ENCODE peak calls at places on chromosomes 5 and 9, in four cellular contexts. One of them, this sample, is unnamed.

GRCh38 chr5:180799194-180799593 is 3.4 kb downstream of the MGAT1 start:
- DNase-seq in Panc1: no peak
- DNase-seq in lower lobe of right lung: no peak
- DNase-seq in brain microvascular endothelial cell: no peak
- DNase-seq in this sample: no peak

GRCh38 chr5:172078726-172079345 is 72.4 kb upstream of the FBXW11 start:
- DNase-seq in Panc1: no peak
- DNase-seq in lower lobe of right lung: no peak
- DNase-seq in brain microvascular endothelial cell: no peak
- DNase-seq in this sample: no peak

GRCh38 chr9:95771556-95772280 is 103.8 kb upstream of the ERCC6L2 start:
- DNase-seq in Panc1: no peak
- DNase-seq in lower lobe of right lung: no peak
- DNase-seq in brain microvascular endothelial cell: no peak
- DNase-seq in this sample: peak; percentile 39

GRCh38 chr5:110354896-110355295 is 371.6 kb downstream of the TMEM232 start:
- DNase-seq in Panc1: no peak
- DNase-seq in lower lobe of right lung: no peak
- DNase-seq in brain microvascular endothelial cell: no peak
- DNase-seq in this sample: no peak

GRCh38 chr5:115469904-115470516 is 74.6 kb downstream of the FEM1C start:
- DNase-seq in Panc1: no peak
- DNase-seq in lower lobe of right lung: no peak
- DNase-seq in brain microvascular endothelial cell: no peak
- DNase-seq in this sample: no peak

GRCh38 chr5:93572101-93572772 is 8.8 kb downstream of the NR2F1-AS1 start:
- DNase-seq in Panc1: no peak
- DNase-seq in lower lobe of right lung: no peak
- DNase-seq in brain microvascular endothelial cell: no peak
- DNase-seq in this sample: no peak

GRCh38 chr5:172441262-172441751 is 13.0 kb downstream of the SH3PXD2B start:
- DNase-seq in Panc1: no peak
- DNase-seq in lower lobe of right lung: no peak
- DNase-seq in brain microvascular endothelial cell: no peak
- DNase-seq in this sample: no peak

GRCh38 chr9:121638901-121639592 is 12.4 kb upstream of the DAB2IP start:
- DNase-seq in Panc1: no peak
- DNase-seq in lower lobe of right lung: no peak
- DNase-seq in brain microvascular endothelial cell: no peak
- DNase-seq in this sample: no peak

GRCh38 chr9:121386442-121387175 is 16.6 kb upstream of the STOM start:
- DNase-seq in Panc1: no peak
- DNase-seq in lower lobe of right lung: no peak
- DNase-seq in brain microvascular endothelial cell: no peak
- DNase-seq in this sample: no peak

GRCh38 chr5:60178101-60178500 is 284.6 kb upstream of the PDE4D start:
- DNase-seq in Panc1: no peak
- DNase-seq in lower lobe of right lung: no peak
- DNase-seq in brain microvascular endothelial cell: no peak
- DNase-seq in this sample: no peak

GRCh38 chr9:137458194-137459146 is 664 bp downstream of the NSMF start:
- DNase-seq in Panc1: no peak
- DNase-seq in lower lobe of right lung: peak; percentile 57
- DNase-seq in brain microvascular endothelial cell: no peak
- DNase-seq in this sample: no peak

GRCh38 chr9:129322022-129322621 is 144.1 kb upstream of the IER5L start:
- DNase-seq in Panc1: no peak
- DNase-seq in lower lobe of right lung: no peak
- DNase-seq in brain microvascular endothelial cell: no peak
- DNase-seq in this sample: no peak

GRCh38 chr5:113068559-113068958 is 92.0 kb downstream of the DCP2 start:
- DNase-seq in Panc1: no peak
- DNase-seq in lower lobe of right lung: no peak
- DNase-seq in brain microvascular endothelial cell: peak; percentile 55
- DNase-seq in this sample: peak; percentile 82

GRCh38 chr9:133788819-133789733 is 50.9 kb upstream of the SARDH start:
- DNase-seq in Panc1: no peak
- DNase-seq in lower lobe of right lung: peak; percentile 60
- DNase-seq in brain microvascular endothelial cell: no peak
- DNase-seq in this sample: no peak

GRCh38 chr9:10268500-10269485 is 344.0 kb downstream of the PTPRD start:
- DNase-seq in Panc1: no peak
- DNase-seq in lower lobe of right lung: no peak
- DNase-seq in brain microvascular endothelial cell: peak; percentile 77
- DNase-seq in this sample: peak; percentile 12

GRCh38 chr9:31996331-31996730 is 388.1 kb upstream of the ACO1 start:
- DNase-seq in Panc1: no peak
- DNase-seq in lower lobe of right lung: no peak
- DNase-seq in brain microvascular endothelial cell: no peak
- DNase-seq in this sample: no peak

GRCh38 chr9:8880031-8880430 is 1080.5 kb upstream of the DMAC1 start:
- DNase-seq in Panc1: no peak
- DNase-seq in lower lobe of right lung: no peak
- DNase-seq in brain microvascular endothelial cell: no peak
- DNase-seq in this sample: no peak

GRCh38 chr5:9034671-9035070 is 511.2 kb downstream of the SEMA5A start:
- DNase-seq in Panc1: no peak
- DNase-seq in lower lobe of right lung: no peak
- DNase-seq in brain microvascular endothelial cell: peak; percentile 88
- DNase-seq in this sample: peak; percentile 90

GRCh38 chr9:107688728-107689127 is 199.2 kb upstream of the KLF4 start:
- DNase-seq in Panc1: no peak
- DNase-seq in lower lobe of right lung: no peak
- DNase-seq in brain microvascular endothelial cell: no peak
- DNase-seq in this sample: no peak

GRCh38 chr9:102054811-102055210 is 316.4 kb upstream of the GRIN3A start:
- DNase-seq in Panc1: no peak
- DNase-seq in lower lobe of right lung: no peak
- DNase-seq in brain microvascular endothelial cell: no peak
- DNase-seq in this sample: no peak

GRCh38 chr9:79945495-79945894 is 373.7 kb downstream of the TLE4 start:
- DNase-seq in Panc1: no peak
- DNase-seq in lower lobe of right lung: no peak
- DNase-seq in brain microvascular endothelial cell: no peak
- DNase-seq in this sample: no peak

GRCh38 chr9:131423171-131423581 is 29.3 kb downstream of the PRRC2B start:
- DNase-seq in Panc1: no peak
- DNase-seq in lower lobe of right lung: peak; percentile 58
- DNase-seq in brain microvascular endothelial cell: peak; percentile 89
- DNase-seq in this sample: peak; percentile 91

GRCh38 chr5:83900307-83900706 is 179.7 kb upstream of the HAPLN1 start:
- DNase-seq in Panc1: no peak
- DNase-seq in lower lobe of right lung: no peak
- DNase-seq in brain microvascular endothelial cell: no peak
- DNase-seq in this sample: peak; percentile 30

GRCh38 chr5:172717481-172718195 is 53.4 kb downstream of the DUSP1 start:
- DNase-seq in Panc1: no peak
- DNase-seq in lower lobe of right lung: no peak
- DNase-seq in brain microvascular endothelial cell: no peak
- DNase-seq in this sample: no peak

GRCh38 chr5:36881304-36881703 is 4.7 kb downstream of the NIPBL start:
- DNase-seq in Panc1: no peak
- DNase-seq in lower lobe of right lung: no peak
- DNase-seq in brain microvascular endothelial cell: no peak
- DNase-seq in this sample: no peak

GRCh38 chr9:34123682-34124081 is 2.8 kb downstream of the DCAF12 start:
- DNase-seq in Panc1: no peak
- DNase-seq in lower lobe of right lung: peak; percentile 60
- DNase-seq in brain microvascular endothelial cell: no peak
- DNase-seq in this sample: no peak

GRCh38 chr9:34121996-34122395 is 4.5 kb downstream of the DCAF12 start:
- DNase-seq in Panc1: no peak
- DNase-seq in lower lobe of right lung: no peak
- DNase-seq in brain microvascular endothelial cell: no peak
- DNase-seq in this sample: no peak

GRCh38 chr9:34124103-34124502 is 2.4 kb downstream of the DCAF12 start:
- DNase-seq in Panc1: no peak
- DNase-seq in lower lobe of right lung: no peak
- DNase-seq in brain microvascular endothelial cell: no peak
- DNase-seq in this sample: no peak

GRCh38 chr9:34124923-34125322 is 1.6 kb downstream of the DCAF12 start:
- DNase-seq in Panc1: no peak
- DNase-seq in lower lobe of right lung: no peak
- DNase-seq in brain microvascular endothelial cell: no peak
- DNase-seq in this sample: no peak

DNA sequence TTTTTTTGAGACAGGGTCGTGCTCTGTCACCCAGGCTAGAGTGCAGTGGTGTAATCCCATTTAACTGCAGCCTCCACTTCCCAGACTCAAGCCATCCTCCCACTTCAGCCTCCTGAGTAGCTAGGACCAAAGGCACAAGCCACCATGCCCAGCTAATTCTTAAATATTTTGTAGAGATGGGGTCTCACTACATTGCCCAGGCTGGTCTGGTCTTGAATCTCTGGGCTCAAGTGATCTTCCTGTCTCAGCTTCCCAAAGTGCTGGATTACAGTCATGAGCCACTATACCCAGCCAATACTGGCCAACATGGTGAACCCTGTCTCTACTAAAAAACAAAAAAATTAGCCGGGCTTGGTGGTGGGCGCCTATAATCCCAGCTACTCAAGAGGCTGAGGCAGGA is 6.8 kb downstream of the DCAF12 start:
- DNase-seq in Panc1: no peak
- DNase-seq in lower lobe of right lung: no peak
- DNase-seq in brain microvascular endothelial cell: no peak
- DNase-seq in this sample: no peak
- H3K36me3 ChIP-seq in Panc1: peaks cover 6% of the 10 kb centered on the region
- H3K36me3 ChIP-seq in lower lobe of right lung: peaks cover 72% of the 10 kb centered on the region
- H3K36me3 ChIP-seq in brain microvascular endothelial cell: peaks cover 16% of the 10 kb centered on the region
- H3K36me3 ChIP-seq in this sample: peaks cover 26% of the 10 kb centered on the region

GRCh38 chr9:99057665-99058625 is 47.0 kb upstream of the TGFBR1 start:
- DNase-seq in Panc1: no peak
- DNase-seq in lower lobe of right lung: no peak
- DNase-seq in brain microvascular endothelial cell: peak; percentile 92
- DNase-seq in this sample: peak; percentile 81

GRCh38 chr9:99059074-99059894 is 45.6 kb upstream of the TGFBR1 start:
- DNase-seq in Panc1: no peak
- DNase-seq in lower lobe of right lung: peak; percentile 68
- DNase-seq in brain microvascular endothelial cell: no peak
- DNase-seq in this sample: no peak

GRCh38 chr9:99055384-99055783 is 49.5 kb upstream of the TGFBR1 start:
- DNase-seq in Panc1: no peak
- DNase-seq in lower lobe of right lung: no peak
- DNase-seq in brain microvascular endothelial cell: no peak
- DNase-seq in this sample: no peak

GRCh38 chr9:99056186-99056585 is 48.7 kb upstream of the TGFBR1 start:
- DNase-seq in Panc1: no peak
- DNase-seq in lower lobe of right lung: no peak
- DNase-seq in brain microvascular endothelial cell: no peak
- DNase-seq in this sample: no peak

DNA sequence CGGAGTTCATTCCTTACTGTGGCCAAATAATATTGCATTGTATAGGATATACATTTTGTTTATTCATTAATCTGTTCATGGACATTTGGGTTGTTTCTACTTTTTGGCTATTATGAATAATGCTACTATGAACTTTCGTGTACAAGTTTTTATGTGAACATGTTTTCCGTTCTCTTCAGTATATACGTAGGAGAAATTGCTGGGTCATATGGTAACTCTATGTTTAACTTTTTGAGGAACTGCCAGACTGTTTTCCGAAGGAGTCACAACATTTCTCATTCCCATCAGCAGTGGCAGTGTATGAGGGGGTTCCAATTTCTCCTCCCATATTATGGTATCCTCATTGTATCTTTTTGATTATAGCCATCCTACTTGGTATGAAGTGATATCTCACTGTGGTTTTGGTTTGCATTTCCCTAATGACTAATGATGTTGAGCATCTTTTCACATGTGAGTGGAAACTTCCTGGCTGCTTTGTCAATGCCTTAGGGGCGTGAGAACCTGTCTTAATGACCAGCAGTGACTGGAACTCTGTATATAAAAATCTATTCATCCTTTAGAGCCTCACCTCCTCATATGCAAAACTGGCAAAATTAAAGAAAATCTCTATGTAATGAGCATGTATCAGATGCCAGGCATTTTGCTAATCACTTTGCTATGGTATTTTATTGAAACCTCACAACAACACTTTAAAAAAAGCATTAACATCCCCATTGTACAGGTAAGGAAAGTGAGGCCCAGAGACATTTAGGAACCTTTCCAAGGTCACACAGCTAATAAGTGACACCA is 47.8 kb upstream of the TGFBR1 start:
- DNase-seq in Panc1: no peak
- DNase-seq in lower lobe of right lung: no peak
- DNase-seq in brain microvascular endothelial cell: peak; percentile 89
- DNase-seq in this sample: peak; percentile 91
- H3K36me3 ChIP-seq in Panc1: no peaks in the 10 kb centered on the region
- H3K36me3 ChIP-seq in lower lobe of right lung: no peaks in the 10 kb centered on the region
- H3K36me3 ChIP-seq in brain microvascular endothelial cell: no peaks in the 10 kb centered on the region
- H3K36me3 ChIP-seq in this sample: peaks cover 49% of the 10 kb centered on the region

GRCh38 chr5:134127376-134127861 is 12.9 kb downstream of the TCF7 start:
- DNase-seq in Panc1: no peak
- DNase-seq in lower lobe of right lung: no peak
- DNase-seq in brain microvascular endothelial cell: peak; percentile 43
- DNase-seq in this sample: peak; percentile 58

GRCh38 chr5:134129411-134130238 is 15.1 kb downstream of the TCF7 start:
- DNase-seq in Panc1: no peak
- DNase-seq in lower lobe of right lung: peak; percentile 39
- DNase-seq in brain microvascular endothelial cell: no peak
- DNase-seq in this sample: no peak

GRCh38 chr5:134128648-134128995 is 14.1 kb downstream of the TCF7 start:
- DNase-seq in Panc1: no peak
- DNase-seq in lower lobe of right lung: no peak
- DNase-seq in brain microvascular endothelial cell: no peak
- DNase-seq in this sample: no peak

GRCh38 chr5:134130239-134130945 is 15.9 kb downstream of the TCF7 start:
- DNase-seq in Panc1: no peak
- DNase-seq in lower lobe of right lung: peak; percentile 17
- DNase-seq in brain microvascular endothelial cell: no peak
- DNase-seq in this sample: no peak

DNA sequence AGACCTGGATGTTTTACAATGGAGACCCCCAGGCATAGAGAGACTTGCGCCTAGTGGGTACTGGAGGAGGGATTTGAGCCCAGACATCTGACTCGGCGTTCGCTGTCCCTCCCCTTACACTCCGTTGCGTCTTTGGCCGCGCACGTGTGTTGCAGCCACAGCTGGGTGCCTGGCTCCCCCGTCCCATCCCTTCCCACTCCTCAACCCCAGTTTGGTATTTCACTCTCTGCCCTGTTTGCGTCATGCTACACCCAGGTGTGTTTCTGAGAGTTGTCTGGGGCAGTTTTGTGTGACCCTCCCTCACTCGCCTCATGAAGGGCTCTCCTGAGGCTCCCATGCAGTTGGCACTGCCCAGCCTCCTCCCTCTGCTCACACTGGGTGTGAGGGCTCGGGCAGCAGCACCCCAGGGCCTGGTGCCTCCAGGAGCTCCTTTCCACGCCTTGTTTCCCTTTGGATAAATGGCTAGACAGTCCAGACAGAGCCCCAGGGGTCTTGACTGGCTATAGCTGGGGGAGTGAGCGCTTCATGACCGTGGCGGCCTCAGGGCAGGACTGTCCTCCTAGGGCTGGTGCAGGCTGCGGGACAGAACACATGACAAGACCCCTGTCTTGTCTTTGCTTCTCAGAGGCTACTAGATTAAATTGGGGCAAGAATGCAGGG is 13.6 kb downstream of the TCF7 start:
- DNase-seq in Panc1: no peak
- DNase-seq in lower lobe of right lung: no peak
- DNase-seq in brain microvascular endothelial cell: no peak
- DNase-seq in this sample: no peak
- H3K36me3 ChIP-seq in Panc1: no peaks in the 10 kb centered on the region
- H3K36me3 ChIP-seq in lower lobe of right lung: peaks cover 5% of the 10 kb centered on the region
- H3K36me3 ChIP-seq in brain microvascular endothelial cell: peaks cover 7% of the 10 kb centered on the region
- H3K36me3 ChIP-seq in this sample: peaks cover 26% of the 10 kb centered on the region

GRCh38 chr9:114811969-114812636 is 6.3 kb upstream of the TNFSF15 start:
- DNase-seq in Panc1: no peak
- DNase-seq in lower lobe of right lung: no peak
- DNase-seq in brain microvascular endothelial cell: no peak
- DNase-seq in this sample: no peak
- H3K36me3 ChIP-seq in Panc1: no peaks in the 10 kb centered on the region
- H3K36me3 ChIP-seq in lower lobe of right lung: no peaks in the 10 kb centered on the region
- H3K36me3 ChIP-seq in brain microvascular endothelial cell: no peaks in the 10 kb centered on the region
- H3K36me3 ChIP-seq in this sample: no peaks in the 10 kb centered on the region

This sample was measured in IMR-90.